ENCODE peak calls at places on chromosome 21, in five cellular contexts. Z is HFFc6, J is lung, A is WTC11, O is testis. P is an unnamed sample.

GRCh38 chr21:38819719-38820147 is 14.0 kb downstream of the ETS2 start:
- DNase-seq in Z (peak), J (peak), A (no peak), O (no peak), P (no peak)

GRCh38 chr21:44303490-44303981 is 3.7 kb downstream of the PFKL start:
- DNase-seq in Z (no peak), J (no peak), A (no peak), O (no peak), P (no peak)

GRCh38 chr21:38619865-38620513 is 121.7 kb upstream of the ERG start:
- DNase-seq in Z (no peak), J (no peak), A (no peak), O (peak), P (no peak)

GRCh38 chr21:34092241-34092921 is 19.0 kb downstream of the MRPS6 start:
- DNase-seq in Z (no peak), J (no peak), A (no peak), O (no peak), P (no peak)

GRCh38 chr21:42796327-42797062 is 82.8 kb downstream of the WDR4 start:
- DNase-seq in Z (no peak), J (no peak), A (no peak), O (peak), P (no peak)

GRCh38 chr21:34874689-34875513 is 174.2 kb downstream of the RUNX1 start:
- DNase-seq in Z (no peak), J (no peak), A (no peak), O (no peak), P (no peak)

GRCh38 chr21:30793581-30794314 is 19.3 kb downstream of the KRTAP8-1 start:
- DNase-seq in Z (no peak), J (no peak), A (no peak), O (no peak), P (no peak)

GRCh38 chr21:35768187-35768586 is 292.1 kb downstream of the SETD4 start:
- DNase-seq in Z (no peak), J (no peak), A (no peak), O (no peak), P (no peak)

GRCh38 chr21:42236014-42236413 is 17.1 kb downstream of the ABCG1 start:
- DNase-seq in Z (no peak), J (no peak), A (no peak), O (peak), P (no peak)

GRCh38 chr21:41768371-41769042 is 1.7 kb upstream of the RIPK4 start:
- DNase-seq in Z (peak), J (no peak), A (peak), O (no peak), P (no peak)

GRCh38 chr21:25813917-25814316 is 79.1 kb downstream of the GABPA start:
- DNase-seq in Z (peak), J (no peak), A (no peak), O (no peak), P (no peak)

GRCh38 chr21:29434081-29434480 is 135.4 kb downstream of the BACH1 start:
- DNase-seq in Z (no peak), J (no peak), A (no peak), O (no peak), P (no peak)

GRCh38 chr21:46437096-46437498 is 21.6 kb upstream of the DIP2A start:
- DNase-seq in Z (no peak), J (no peak), A (no peak), O (no peak), P (no peak)

GRCh38 chr21:28337319-28337718 is 655.4 kb downstream of the LTN1 start:
- DNase-seq in Z (peak), J (no peak), A (no peak), O (no peak), P (peak)

GRCh38 chr21:40049959-40050290 is 182.7 kb downstream of the PCP4 start:
- DNase-seq in Z (no peak), J (no peak), A (peak), O (no peak), P (no peak)

GRCh38 chr21:26795398-26795790 is 49.8 kb downstream of the ADAMTS1 start:
- DNase-seq in Z (no peak), J (no peak), A (no peak), O (no peak), P (no peak)

GRCh38 chr21:14382486-14382834 is 486 bp downstream of the HSPA13 start:
- DNase-seq in Z (no peak), J (no peak), A (peak), O (peak), P (no peak)

GRCh38 chr21:16837319-16837718 is 675.5 kb upstream of the CXADR start:
- DNase-seq in Z (no peak), J (no peak), A (no peak), O (no peak), P (no peak)

GRCh38 chr21:45102391-45102932 is 28.1 kb downstream of the ADARB1 start:
- DNase-seq in Z (peak), J (no peak), A (no peak), O (no peak), P (peak)

GRCh38 chr21:15731243-15731613 is 1.4 kb downstream of the USP25 start:
- DNase-seq in Z (no peak), J (no peak), A (no peak), O (no peak), P (no peak)

GRCh38 chr21:39004776-39005605 is 178.3 kb downstream of the PSMG1 start:
- DNase-seq in Z (no peak), J (no peak), A (no peak), O (no peak), P (no peak)

GRCh38 chr21:16069713-16070112 is 339.9 kb downstream of the USP25 start:
- DNase-seq in Z (no peak), J (no peak), A (no peak), O (no peak), P (no peak)

GRCh38 chr21:32414579-32415358 is 2.3 kb downstream of the EVA1C start:
- DNase-seq in Z (peak), J (no peak), A (no peak), O (peak), P (no peak)
- TF ChIP-seq CTCF in Z (peak), J (no peak), A (no peak), O (peak), P (peak)

DNA sequence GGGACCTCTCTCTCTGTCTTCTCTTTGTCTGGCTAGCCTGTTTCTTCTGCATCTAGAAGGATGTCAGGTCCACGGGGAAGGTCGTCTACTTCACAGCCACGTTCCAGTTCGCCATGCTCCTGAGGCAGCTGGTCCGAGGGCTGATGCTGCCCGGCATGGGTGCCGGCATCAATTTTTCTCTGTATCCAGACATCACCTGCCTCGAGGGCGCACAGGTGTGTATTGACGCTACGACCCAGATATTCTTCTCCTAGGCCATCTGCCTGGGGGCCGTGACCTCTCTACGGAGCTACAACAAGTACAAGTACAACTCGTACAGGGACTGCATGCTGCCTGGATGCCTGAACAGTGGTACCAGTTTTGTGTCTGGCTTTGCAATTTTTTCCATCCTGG is 841.6 kb upstream of the TMPRSS15 start:
- DNase-seq in Z (no peak), J (no peak), A (no peak), O (no peak), P (no peak)
- TF ChIP-seq CTCF in Z (no peak), J (no peak), A (no peak), O (no peak), P (no peak)

GRCh38 chr21:21324297-21324696 is 326.1 kb downstream of the NCAM2 start:
- DNase-seq in Z (no peak), J (no peak), A (peak), O (no peak), P (no peak)
- TF ChIP-seq CTCF in Z (peak), J (no peak), A (no peak), O (no peak), P (no peak)

GRCh38 chr21:37087188-37087587 is 14.1 kb downstream of the TTC3 start:
- DNase-seq in Z (peak), J (no peak), A (no peak), O (peak), P (peak)
- TF ChIP-seq CTCF in Z (peak), J (no peak), A (no peak), O (peak), P (peak)